ENCODE peak calls at places on chromosomes 16 and 17, in four cellular contexts. W is WTC11, J is K562, E is HepG2. A is an unnamed sample.

GRCh38 chr16:4106516-4106915 is 9.7 kb downstream of the ADCY9 start:
- DNase-seq in W (no peak), J (no peak), E (no peak), A (no peak)

GRCh38 chr17:81349397-81350319 is 45.6 kb upstream of the BAHCC1 start:
- DNase-seq in W (no peak), J (peak; percentile 95), E (peak; percentile 79), A (no peak)

GRCh38 chr17:16275024-16275423 is 58.0 kb downstream of the PIGL start:
- DNase-seq in W (no peak), J (peak; percentile 67), E (no peak), A (no peak)

GRCh38 chr17:48335858-48336500 is 94.0 kb downstream of the SKAP1 start:
- DNase-seq in W (no peak), J (peak; percentile 64), E (peak; percentile 42), A (peak; percentile 17)

GRCh38 chr17:31488982-31489294 is 97.5 kb downstream of the RAB11FIP4 start:
- DNase-seq in W (no peak), J (no peak), E (no peak), A (no peak)

GRCh38 chr16:79409970-79410369 is 190.6 kb downstream of the MAF start:
- DNase-seq in W (no peak), J (no peak), E (no peak), A (no peak)

GRCh38 chr17:40932608-40933007 is 4.8 kb downstream of the KRT23 start:
- DNase-seq in W (no peak), J (no peak), E (peak; percentile 83), A (no peak)

GRCh38 chr17:46151762-46152161 is 41.5 kb downstream of the KANSL1 start:
- DNase-seq in W (no peak), J (no peak), E (no peak), A (no peak)

GRCh38 chr16:11253009-11253994 is 2.7 kb downstream of the SOCS1 start:
- DNase-seq in W (no peak), J (peak; percentile 46), E (no peak), A (no peak)

GRCh38 chr17:76478097-76478496 is 10.7 kb downstream of the AANAT start:
- DNase-seq in W (no peak), J (no peak), E (no peak), A (no peak)

GRCh38 chr17:76478730-76479514 is 11.5 kb downstream of the AANAT start:
- DNase-seq in W (no peak), J (no peak), E (no peak), A (no peak)

GRCh38 chr17:76481091-76481655 is 13.8 kb downstream of the AANAT start:
- DNase-seq in W (no peak), J (no peak), E (no peak), A (no peak)

GRCh38 chr17:76479515-76480048 is 12.2 kb downstream of the AANAT start:
- DNase-seq in W (no peak), J (no peak), E (no peak), A (no peak)

GRCh38 chr17:76480676-76481075 is 13.3 kb downstream of the AANAT start:
- DNase-seq in W (no peak), J (no peak), E (no peak), A (no peak)
- TF ChIP-seq ELF4 in W (no peak), J (no peak), E (no peak), A (no peak)

GRCh38 chr16:9821970-9822369 is 360.3 kb downstream of the GRIN2A start:
- DNase-seq in W (no peak), J (no peak), E (no peak), A (no peak)

GRCh38 chr16:9818702-9819101 is 363.5 kb downstream of the GRIN2A start:
- DNase-seq in W (no peak), J (no peak), E (no peak), A (no peak)

GRCh38 chr16:9823510-9823909 is 358.7 kb downstream of the GRIN2A start:
- DNase-seq in W (no peak), J (no peak), E (no peak), A (no peak)

GRCh38 chr16:9820481-9821246 is 361.6 kb downstream of the GRIN2A start:
- DNase-seq in W (peak; percentile 65), J (peak; percentile 2), E (no peak), A (no peak)

GRCh38 chr16:9821331-9821730 is 360.9 kb downstream of the GRIN2A start:
- DNase-seq in W (no peak), J (no peak), E (no peak), A (no peak)
- TF ChIP-seq ELF4 in W (no peak), J (no peak), E (no peak), A (no peak)

GRCh38 chr16:56295059-56295673 is 103.9 kb downstream of the GNAO1 start:
- DNase-seq in W (no peak), J (no peak), E (no peak), A (no peak)
- TF ChIP-seq ELF4 in W (no peak), J (no peak), E (no peak), A (no peak)

GRCh38 chr16:8523932-8524331 is 66.4 kb downstream of the TMEM114 start:
- DNase-seq in W (no peak), J (no peak), E (no peak), A (no peak)

GRCh38 chr16:8519179-8519578 is 71.1 kb downstream of the TMEM114 start:
- DNase-seq in W (no peak), J (no peak), E (no peak), A (no peak)

GRCh38 chr16:8519643-8520042 is 70.7 kb downstream of the TMEM114 start:
- DNase-seq in W (no peak), J (no peak), E (no peak), A (no peak)

GRCh38 chr16:8517280-8517679 is 73.0 kb downstream of the TMEM114 start:
- DNase-seq in W (no peak), J (no peak), E (no peak), A (no peak)

GRCh38 chr16:8522757-8523156 is 67.6 kb downstream of the TMEM114 start:
- DNase-seq in W (no peak), J (no peak), E (no peak), A (no peak)
- TF ChIP-seq ELF4 in W (no peak), J (no peak), E (no peak), A (no peak)

GRCh38 chr17:12790806-12791148 is 1.5 kb downstream of the ARHGAP44 start:
- DNase-seq in W (peak; percentile 10), J (no peak), E (no peak), A (no peak)

GRCh38 chr17:12794919-12795517 is 5.7 kb downstream of the ARHGAP44 start:
- DNase-seq in W (no peak), J (no peak), E (no peak), A (no peak)

GRCh38 chr17:12789976-12790805 is 893 bp downstream of the ARHGAP44 start:
- DNase-seq in W (peak; percentile 65), J (no peak), E (no peak), A (peak; percentile 19)

DNA sequence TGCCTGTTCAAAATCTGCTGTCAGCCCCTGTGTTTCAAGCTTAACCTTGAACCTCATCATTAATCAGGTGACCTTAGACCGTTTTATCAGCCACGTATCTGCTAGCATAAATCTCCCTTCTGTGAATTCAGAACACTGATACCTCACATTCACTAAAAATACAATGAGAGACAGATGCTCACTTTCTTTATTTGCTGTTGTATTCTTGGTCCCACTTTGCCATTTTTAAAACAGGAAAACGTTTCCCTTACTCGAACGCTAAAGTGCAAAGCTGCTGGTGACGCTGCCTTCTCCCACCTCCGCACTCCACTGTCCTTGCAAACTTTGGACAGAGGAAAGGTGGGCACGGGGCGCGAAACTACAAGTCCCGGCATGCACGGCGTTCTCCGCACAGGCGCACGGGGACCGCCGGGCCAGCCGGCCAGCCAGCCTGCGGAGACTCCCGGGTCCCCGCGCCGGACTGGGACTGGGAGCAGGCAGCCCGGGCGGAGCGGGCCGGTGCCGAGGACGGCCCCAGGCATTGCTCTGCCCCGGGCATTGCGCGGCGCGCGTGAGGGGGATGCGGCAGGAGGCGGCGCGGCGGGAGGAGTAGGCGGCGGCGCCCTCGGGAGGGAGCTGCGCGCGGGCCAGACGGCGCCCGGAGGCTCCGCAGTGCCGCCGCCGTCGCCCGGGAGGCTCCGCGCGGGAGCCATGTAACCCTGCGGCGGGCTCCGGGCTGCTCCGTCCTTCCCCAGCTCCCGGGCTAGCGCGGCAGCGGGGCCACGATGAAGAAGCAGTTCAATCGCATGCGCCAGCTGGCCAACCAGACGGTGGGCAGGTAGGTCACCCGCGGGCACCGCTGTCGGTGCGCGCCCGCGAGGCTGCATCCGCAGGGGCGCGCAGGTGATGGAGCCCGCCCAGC is at the start of gene ARHGAP44:
- DNase-seq in W (peak; percentile 85), J (peak; percentile 38), E (peak; percentile 40), A (peak; percentile 81)
- TF ChIP-seq ELF4 in W (no peak), J (no peak), E (no peak), A (no peak)

GRCh38 chr16:69382421-69382820 is 3.4 kb downstream of the TERF2 start:
- DNase-seq in W (no peak), J (peak; percentile 69), E (no peak), A (no peak)

GRCh38 chr16:69378036-69378435 is 7.8 kb downstream of the TERF2 start:
- DNase-seq in W (no peak), J (no peak), E (peak; percentile 52), A (no peak)

GRCh38 chr16:69378760-69379159 is 7.0 kb downstream of the TERF2 start:
- DNase-seq in W (no peak), J (no peak), E (no peak), A (no peak)

GRCh38 chr16:69384974-69385373 is 833 bp downstream of the TERF2 start:
- DNase-seq in W (no peak), J (no peak), E (no peak), A (no peak)

GRCh38 chr16:69381231-69381630 is 4.6 kb downstream of the TERF2 start:
- DNase-seq in W (no peak), J (no peak), E (no peak), A (no peak)
- TF ChIP-seq ELF4 in W (no peak), J (no peak), E (no peak), A (no peak)

A was measured in HEK293T.